ENCODE peak calls at places on chromosome X, in four cellular contexts. K is hepatocyte, G is K562, C is GM23248. Z is an unnamed sample.

GRCh38 chrX:118761950-118762725 is 34.7 kb downstream of the IL13RA1 start:
- DNase-seq in C (no peak), G (peak; percentile 8), K (no peak), Z (no peak)

GRCh38 chrX:39536165-39536564 is 561.6 kb downstream of the BCOR start:
- DNase-seq in G (no peak), K (no peak), C (no peak), Z (no peak)

GRCh38 chrX:17859609-17860178 is 1.4 kb downstream of the RAI2 start:
- DNase-seq in C (no peak), K (peak; percentile 17), G (no peak), Z (no peak)

GRCh38 chrX:103157511-103158316 is 57.2 kb upstream of the BEX4 start:
- DNase-seq in K (peak; percentile 32), G (peak; percentile 60), C (peak; percentile 52), Z (peak; percentile 66)

GRCh38 chrX:14529288-14529989 is at the start of gene GLRA2:
- DNase-seq in G (peak; percentile 3), K (peak; percentile 58), C (peak; percentile 48), Z (peak; percentile 59)

GRCh38 chrX:65608021-65608420 is 59.4 kb upstream of the MSN start:
- DNase-seq in C (no peak), K (no peak), G (no peak), Z (no peak)

GRCh38 chrX:140040397-140040796 is 75.1 kb upstream of the CXorf66 start:
- DNase-seq in C (peak; percentile 31), K (peak; percentile 61), G (no peak), Z (no peak)

GRCh38 chrX:97529801-97530200 is 646.1 kb downstream of the RPA4 start:
- DNase-seq in G (no peak), C (no peak), K (peak; percentile 6), Z (no peak)

GRCh38 chrX:44967221-44967620 is 94.2 kb downstream of the KDM6A start:
- DNase-seq in G (no peak), K (no peak), C (no peak), Z (no peak)

GRCh38 chrX:24294619-24295018 is 19.2 kb downstream of the SUPT20HL2 start:
- DNase-seq in G (peak; percentile 35), K (peak; percentile 34), C (peak; percentile 10), Z (peak; percentile 45)

GRCh38 chrX:76195579-76195978 is 22.7 kb downstream of the PBDC1 start:
- DNase-seq in C (no peak), G (no peak), K (no peak), Z (no peak)

GRCh38 chrX:135543924-135544323 is 23.5 kb downstream of the INTS6L start:
- DNase-seq in C (no peak), G (peak; percentile 56), K (no peak), Z (peak; percentile 73)

GRCh38 chrX:106898462-106898861 is 4.7 kb downstream of the RIPPLY1 start:
- DNase-seq in G (peak; percentile 43), K (peak; percentile 56), C (peak; percentile 55), Z (peak; percentile 82)

GRCh38 chrX:39613997-39614679 is 483.6 kb downstream of the BCOR start:
- DNase-seq in G (no peak), C (no peak), K (peak; percentile 26), Z (no peak)

GRCh38 chrX:16239211-16239610 is 71.9 kb downstream of the MAGEB17 start:
- DNase-seq in K (peak; percentile 58), G (no peak), C (peak; percentile 64), Z (no peak)

GRCh38 chrX:56221101-56221500 is 11.1 kb upstream of the KLF8 start:
- DNase-seq in C (no peak), G (no peak), K (no peak), Z (no peak)

GRCh38 chrX:67749536-67749935 is 205.7 kb downstream of the AR start:
- DNase-seq in C (no peak), G (no peak), K (no peak), Z (no peak)

GRCh38 chrX:64204252-64204651 is 1.3 kb downstream of the AMER1 start:
- DNase-seq in C (peak; percentile 46), G (no peak), K (peak; percentile 31), Z (no peak)

GRCh38 chrX:126820700-126821420 is 1.3 kb downstream of the PRR32 start:
- DNase-seq in C (no peak), G (no peak), K (no peak), Z (no peak)

GRCh38 chrX:13828392-13828791 is 11.5 kb upstream of the GPM6B start:
- DNase-seq in K (no peak), C (no peak), G (no peak), Z (no peak)

GRCh38 chrX:675896-676295 is 45.3 kb downstream of the SHOX start:
- DNase-seq in K (no peak), C (no peak), G (no peak), Z (no peak)

GRCh38 chrX:48569958-48570357 is 4.3 kb upstream of the RBM3 start:
- DNase-seq in G (no peak), K (no peak), C (peak; percentile 81), Z (no peak)

GRCh38 chrX:96683997-96684338 is 674 bp upstream of the DIAPH2 start:
- DNase-seq in C (no peak), K (peak; percentile 65), G (no peak), Z (no peak)

GRCh38 chrX:7582191-7582590 is 260.8 kb upstream of the VCX start:
- DNase-seq in K (no peak), G (no peak), C (no peak), Z (no peak)

GRCh38 chrX:55142919-55143310 is 54.1 kb downstream of the PAGE2 start:
- DNase-seq in C (no peak), G (no peak), K (no peak), Z (no peak)

GRCh38 chrX:72069380-72070160 is 62.1 kb downstream of the RTL5 start:
- DNase-seq in C (no peak), G (no peak), K (no peak), Z (no peak)

GRCh38 chrX:107978080-107978479 is 4.1 kb downstream of the TEX13B start:
- DNase-seq in C (no peak), K (no peak), G (no peak), Z (no peak)

GRCh38 chrX:39238017-39238416 is 436.8 kb downstream of the MID1IP1 start:
- DNase-seq in K (no peak), G (no peak), C (no peak), Z (no peak)

GRCh38 chrX:48713847-48714246 is 17.3 kb downstream of the SUV39H1 start:
- DNase-seq in G (no peak), C (no peak), K (no peak), Z (no peak)

GRCh38 chrX:15107367-15107988 is 162.4 kb downstream of the ASB9 start:
- DNase-seq in G (no peak), C (no peak), K (no peak), Z (peak; percentile 56)

GRCh38 chrX:134013528-134013927 is 28.1 kb upstream of the GPC3 start:
- DNase-seq in G (no peak), K (no peak), C (no peak), Z (no peak)

GRCh38 chrX:48972214-48973164 is 845 bp upstream of the KCND1 start:
- DNase-seq in K (peak; percentile 35), G (peak; percentile 77), C (peak; percentile 59), Z (peak; percentile 68)

GRCh38 chrX:115330498-115331138 is 41.1 kb downstream of the LUZP4 start:
- DNase-seq in C (peak; percentile 71), G (peak; percentile 59), K (peak; percentile 83), Z (peak; percentile 83)

GRCh38 chrX:15437724-15438123 is 53.5 kb upstream of the VEGFD start:
- DNase-seq in C (no peak), K (no peak), G (no peak), Z (no peak)

GRCh38 chrX:12497832-12498591 is 293.2 kb upstream of the PRPS2 start:
- DNase-seq in K (peak; percentile 19), G (peak; percentile 16), C (no peak), Z (peak; percentile 81)

GRCh38 chrX:45264865-45265264 is 64.2 kb upstream of the DIPK2B start:
- DNase-seq in K (no peak), G (no peak), C (no peak), Z (no peak)

DNA sequence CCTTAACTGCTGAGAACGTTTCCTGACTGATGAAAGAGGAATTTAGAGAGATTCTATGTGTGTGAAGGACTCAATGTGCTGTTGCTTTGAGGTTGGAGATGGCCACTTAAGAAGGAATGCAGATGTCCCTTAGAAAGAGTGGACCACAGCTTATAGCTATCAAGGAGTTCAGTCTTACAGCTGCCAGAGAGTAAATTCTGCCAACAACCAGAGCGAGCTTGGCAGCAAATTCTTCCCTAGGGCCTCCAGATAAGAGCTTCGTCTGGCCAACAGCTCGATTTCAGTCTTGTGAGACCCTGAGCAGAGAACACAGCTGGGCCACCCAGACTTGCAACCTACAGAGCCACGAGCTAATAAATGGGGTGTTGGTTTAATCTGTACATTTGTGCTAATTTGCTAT is 21.8 kb downstream of the MID1 start:
- DNase-seq in C (no peak), K (no peak), G (no peak), Z (no peak)
- H3K79me2 ChIP-seq in C (no peaks in the 10 kb centered on the region), K (peaks cover 28% of the 10 kb centered on the region), G (no peaks in the 10 kb centered on the region), Z (no peaks in the 10 kb centered on the region)

GRCh38 chrX:30876367-30876766 is 12.7 kb downstream of the TAB3 start:
- DNase-seq in K (no peak), C (no peak), G (no peak), Z (no peak)
- H3K79me2 ChIP-seq in K (peaks cover 88% of the 10 kb centered on the region), C (peaks cover 78% of the 10 kb centered on the region), G (peaks cover 56% of the 10 kb centered on the region), Z (peaks cover 84% of the 10 kb centered on the region)

GRCh38 chrX:69759921-69760625 is 144.2 kb downstream of the EDA start:
- DNase-seq in G (no peak), C (no peak), K (no peak), Z (no peak)
- H3K79me2 ChIP-seq in G (no peaks in the 10 kb centered on the region), C (no peaks in the 10 kb centered on the region), K (no peaks in the 10 kb centered on the region), Z (no peaks in the 10 kb centered on the region)

GRCh38 chrX:150372756-150373155 is 9.6 kb downstream of the MAMLD1 start:
- DNase-seq in C (no peak), K (no peak), G (no peak), Z (no peak)
- H3K79me2 ChIP-seq in C (peaks cover 88% of the 10 kb centered on the region), K (no peaks in the 10 kb centered on the region), G (no peaks in the 10 kb centered on the region), Z (peaks cover 89% of the 10 kb centered on the region)

GRCh38 chrX:109261279-109261678 is 220.6 kb downstream of the GUCY2F start:
- DNase-seq in K (no peak), C (no peak), G (no peak), Z (no peak)
- H3K79me2 ChIP-seq in K (no peaks in the 10 kb centered on the region), C (no peaks in the 10 kb centered on the region), G (no peaks in the 10 kb centered on the region), Z (no peaks in the 10 kb centered on the region)

DNA sequence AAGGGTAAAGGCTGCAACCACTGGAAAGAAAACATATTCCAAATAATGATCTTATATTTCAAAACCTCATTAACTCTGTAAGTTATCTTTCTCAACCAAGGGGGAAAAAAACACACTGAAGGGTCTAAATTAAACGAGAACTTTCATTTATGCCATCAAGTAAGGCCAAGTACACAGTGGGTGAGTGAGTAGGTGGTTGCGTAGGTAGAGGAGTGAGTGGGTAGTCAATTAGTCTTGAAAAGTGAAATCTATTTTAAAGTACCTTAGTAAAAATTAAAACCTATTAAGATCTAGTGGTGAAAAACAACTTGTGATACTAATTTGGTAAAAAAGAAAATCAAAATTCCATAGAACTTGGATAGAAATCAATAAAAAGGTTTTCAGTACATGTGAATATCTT is 3.5 kb downstream of the CASK start:
- DNase-seq in K (no peak), C (no peak), G (no peak), Z (no peak)
- H3K79me2 ChIP-seq in K (peaks cover 78% of the 10 kb centered on the region), C (peaks cover 71% of the 10 kb centered on the region), G (no peaks in the 10 kb centered on the region), Z (no peaks in the 10 kb centered on the region)

Z was measured in Karpas-422.